ENCODE peak calls at places on chromosomes 1 and 21, in four cellular contexts. E, L, D and S are unnamed samples.

GRCh38 chr21:34730756-34731445 is 62.1 kb downstream of the CLIC6 start:
- DNase-seq in L (no peak), E (peak; percentile 60), D (no peak), S (no peak)

GRCh38 chr1:194833111-194833510 is 1646.7 kb upstream of the B3GALT2 start:
- DNase-seq in D (no peak), E (no peak), L (no peak), S (no peak)

GRCh38 chr21:19607983-19608668 is 1204.5 kb upstream of the TMPRSS15 start:
- DNase-seq in D (no peak), L (no peak), E (no peak), S (no peak)

GRCh38 chr1:94602312-94602711 is 60.8 kb upstream of the F3 start:
- DNase-seq in L (no peak), D (peak; percentile 52), E (peak; percentile 45), S (no peak)

GRCh38 chr1:67980028-67980427 is 70.4 kb downstream of the DIRAS3 start:
- DNase-seq in E (no peak), D (no peak), L (no peak), S (no peak)

GRCh38 chr21:42407476-42407875 is 3.8 kb downstream of the UBASH3A start:
- DNase-seq in D (no peak), L (no peak), E (no peak), S (no peak)

GRCh38 chr1:20662110-20662475 is 924 bp upstream of the DDOST start:
- DNase-seq in D (no peak), L (no peak), E (no peak), S (no peak)

GRCh38 chr1:25562101-25562927 is 18.9 kb downstream of the LDLRAP1 start:
- DNase-seq in E (peak; percentile 62), D (no peak), L (peak; percentile 64), S (peak; percentile 96)

GRCh38 chr1:220225957-220226356 is 46.3 kb downstream of the RAB3GAP2 start:
- DNase-seq in D (no peak), L (no peak), E (no peak), S (no peak)

GRCh38 chr1:161192476-161193465 is 6.1 kb downstream of the ADAMTS4 start:
- DNase-seq in L (peak; percentile 38), E (peak; percentile 72), D (no peak), S (peak; percentile 75)

GRCh38 chr1:227938276-227938675 is 9.5 kb downstream of the WNT9A start:
- DNase-seq in E (no peak), L (no peak), D (no peak), S (no peak)

GRCh38 chr1:31627301-31627929 is 9.9 kb downstream of the HCRTR1 start:
- DNase-seq in E (peak; percentile 90), L (no peak), D (peak; percentile 85), S (no peak)

GRCh38 chr1:121443131-121443530 is 258.4 kb downstream of the SRGAP2C start:
- DNase-seq in L (no peak), D (no peak), E (no peak), S (no peak)

GRCh38 chr1:69122373-69122772 is 445.3 kb upstream of the LRRC7 start:
- DNase-seq in D (no peak), E (no peak), L (no peak), S (no peak)

GRCh38 chr1:65590279-65590678 is 169.8 kb downstream of the LEPR start:
- DNase-seq in D (no peak), L (no peak), E (no peak), S (no peak)

GRCh38 chr1:158045639-158046038 is 52.2 kb downstream of the KIRREL1 start:
- DNase-seq in D (no peak), E (no peak), L (no peak), S (no peak)

GRCh38 chr1:227785812-227786608 is 29.5 kb upstream of the PRSS38 start:
- DNase-seq in E (peak; percentile 23), L (no peak), D (no peak), S (no peak)

GRCh38 chr1:157106813-157107189 is 7.2 kb upstream of the ETV3L start:
- DNase-seq in E (no peak), L (no peak), D (no peak), S (no peak)

GRCh38 chr1:165075725-165076370 is 280.7 kb downstream of the LMX1A start:
- DNase-seq in E (no peak), D (no peak), L (no peak), S (no peak)

GRCh38 chr1:27356628-27357280 is 10.0 kb downstream of the MAP3K6 start:
- DNase-seq in L (peak; percentile 58), E (peak; percentile 86), D (peak; percentile 57), S (no peak)

GRCh38 chr1:63087966-63088365 is 234.4 kb upstream of the FOXD3 start:
- DNase-seq in D (no peak), L (no peak), E (no peak), S (no peak)

GRCh38 chr1:6612641-6613360 is 730 bp upstream of the PHF13 start:
- DNase-seq in D (peak; percentile 74), L (no peak), E (peak; percentile 62), S (no peak)

GRCh38 chr21:44337941-44338895 is 972 bp downstream of the CFAP410 start:
- DNase-seq in D (peak; percentile 76), E (peak; percentile 66), L (peak; percentile 36), S (peak; percentile 44)

GRCh38 chr1:241156231-241156965 is 200.6 kb downstream of the RGS7 start:
- DNase-seq in L (no peak), E (peak; percentile 39), D (no peak), S (no peak)

GRCh38 chr1:175877939-175878730 is 134.7 kb upstream of the TNR start:
- DNase-seq in E (no peak), D (no peak), L (no peak), S (no peak)

GRCh38 chr1:10287023-10287645 is 76.8 kb downstream of the KIF1B start:
- DNase-seq in D (no peak), E (no peak), L (no peak), S (no peak)

GRCh38 chr1:67463298-67463960 is 33.2 kb upstream of the SERBP1 start:
- DNase-seq in E (no peak), D (no peak), L (no peak), S (no peak)

GRCh38 chr1:203682401-203683383 is 56.1 kb downstream of the ATP2B4 start:
- DNase-seq in E (no peak), L (peak; percentile 60), D (no peak), S (peak; percentile 85)

GRCh38 chr1:153420306-153420705 is 4.0 kb downstream of the S100A7A start:
- DNase-seq in E (no peak), L (no peak), D (no peak), S (no peak)
- H3K27me3 ChIP-seq in E (no peaks in the 10 kb centered on the region), L (no peaks in the 10 kb centered on the region), D (peaks cover 19% of the 10 kb centered on the region), S (peaks cover 2% of the 10 kb centered on the region)

DNA sequence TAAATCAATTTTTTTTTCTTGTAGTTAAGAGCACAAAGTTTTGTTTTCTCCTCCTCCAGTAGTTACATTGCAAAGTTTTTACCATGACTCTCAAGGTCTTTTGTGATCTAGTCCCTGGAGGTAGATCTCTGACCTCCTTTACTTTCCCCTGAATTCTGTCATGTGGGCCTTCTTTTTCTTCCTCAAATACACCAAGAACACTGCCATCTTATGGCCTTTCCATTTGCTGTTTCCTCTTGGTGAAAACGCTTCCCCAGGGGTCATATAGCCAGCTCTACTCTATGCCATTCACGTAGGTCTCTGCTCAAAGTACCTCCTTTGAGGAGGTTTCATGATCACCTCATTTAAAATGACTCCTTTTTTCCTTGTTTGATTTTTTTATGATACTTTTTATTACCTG is 2.7 kb downstream of the DDX20 start:
- DNase-seq in D (no peak), E (no peak), L (no peak), S (no peak)
- H3K4me3 ChIP-seq in D (no peak overlapping the region), E (no peak overlapping the region), L (no peak overlapping the region), S (no peak overlapping the region)

GRCh38 chr1:92479587-92479986 is 7.1 kb downstream of the GFI1 start:
- DNase-seq in L (no peak), D (no peak), E (no peak), S (no peak)
- H3K27me3 ChIP-seq in L (no peaks in the 10 kb centered on the region), D (peaks cover 58% of the 10 kb centered on the region), E (peaks cover 49% of the 10 kb centered on the region), S (no peaks in the 10 kb centered on the region)

DNA sequence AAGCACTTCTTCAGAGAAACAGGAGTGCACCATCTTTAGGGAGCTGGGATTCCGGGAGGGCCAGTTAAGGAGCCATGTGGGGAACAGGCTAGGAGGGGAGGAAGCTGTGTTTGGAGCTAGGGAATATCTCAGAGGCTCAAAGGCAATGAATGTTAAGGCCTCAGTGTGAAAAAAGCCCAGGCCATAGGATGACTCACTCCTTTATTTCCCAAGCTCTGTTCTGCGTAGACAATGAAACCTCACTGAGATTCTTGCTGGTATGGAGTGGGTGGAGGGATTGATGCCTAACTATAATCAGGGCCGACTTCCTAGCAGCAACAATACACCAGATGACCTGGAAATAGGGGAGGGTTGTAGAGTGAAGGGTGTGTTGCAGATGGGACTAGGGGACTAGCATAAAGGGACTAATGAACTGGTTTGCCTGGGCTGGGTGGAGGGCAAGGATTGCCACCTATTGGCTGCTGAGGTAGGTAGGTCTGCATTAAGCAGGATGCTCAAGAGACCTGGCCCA is 2.1 kb downstream of the GNAT2 start:
- DNase-seq in E (no peak), L (no peak), D (no peak), S (peak; percentile 21)
- H3K4me3 ChIP-seq in E (no peak overlapping the region), L (no peak overlapping the region), D (no peak overlapping the region), S (no peak overlapping the region)

DNA sequence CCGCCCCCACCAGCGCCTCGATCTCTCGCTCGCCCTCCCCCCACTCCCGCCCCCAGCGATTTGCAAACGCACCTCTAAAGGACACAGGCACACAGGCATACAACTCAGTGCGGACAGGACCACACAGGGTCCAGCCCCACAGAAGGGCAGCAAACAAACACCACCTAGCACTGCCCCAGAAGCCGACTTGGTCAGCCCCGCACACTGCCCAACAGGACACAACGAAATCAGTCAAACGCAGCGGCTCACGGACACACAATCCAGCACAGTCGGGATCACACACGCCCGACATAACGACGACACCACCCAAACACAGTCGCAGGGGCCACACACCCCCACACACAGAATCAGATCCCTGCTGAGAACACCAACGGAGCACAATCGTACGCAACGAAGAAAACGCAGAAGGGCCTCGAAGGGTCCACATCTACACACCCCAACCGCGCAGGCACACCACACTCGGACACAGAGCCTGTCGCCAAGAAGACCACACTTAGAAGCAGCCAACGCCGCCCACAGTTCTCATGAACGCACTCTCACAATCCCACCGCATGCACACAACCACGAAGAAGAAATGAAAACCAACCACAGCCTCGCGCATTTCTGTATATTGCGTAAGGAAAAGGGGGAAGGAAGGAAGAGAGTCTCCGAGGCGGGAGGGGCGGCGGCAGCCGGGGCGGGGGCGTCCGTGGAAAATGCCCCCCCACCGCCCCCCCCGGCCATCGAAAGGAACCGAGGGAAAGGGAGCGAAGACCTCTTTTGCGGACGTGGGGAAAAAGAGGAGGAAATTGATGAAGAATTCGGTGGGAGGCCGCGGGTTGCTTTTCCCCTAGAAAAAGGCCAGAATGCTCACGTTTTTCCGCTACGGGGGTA is 475 bp downstream of the TAL1 start:
- DNase-seq in L (no peak), E (no peak), D (no peak), S (no peak)
- H3K27me3 ChIP-seq in L (peaks cover 61% of the 10 kb centered on the region), E (peaks cover 87% of the 10 kb centered on the region), D (peaks cover 77% of the 10 kb centered on the region), S (peaks cover 58% of the 10 kb centered on the region)

DNA sequence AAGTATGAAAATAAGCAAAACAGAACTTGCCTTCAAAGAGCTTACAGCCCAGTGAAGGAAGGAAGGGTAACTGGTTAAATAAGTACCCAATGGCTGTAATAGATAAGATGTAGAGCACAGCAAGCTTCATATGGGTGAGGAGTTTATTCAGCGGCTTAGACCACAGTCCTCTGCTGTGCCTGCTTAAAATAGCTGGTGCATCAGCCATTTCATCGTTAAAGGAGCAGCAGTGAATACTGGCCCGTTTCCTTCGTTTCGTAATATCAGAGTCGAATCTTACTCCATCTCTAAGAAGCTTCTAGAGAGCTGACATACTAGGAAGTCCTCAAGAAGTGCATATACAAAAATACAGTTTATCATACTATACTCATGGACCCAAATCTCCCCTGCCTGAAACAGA is 286.5 kb downstream of the NFIA start:
- DNase-seq in L (no peak), D (no peak), E (no peak), S (no peak)
- H3K4me3 ChIP-seq in L (no peak overlapping the region), D (no peak overlapping the region), E (no peak overlapping the region), S (no peak overlapping the region)